ENCODE peak calls at places on chromosomes 2 and 18, in five cellular contexts. One of them, this sample, is unnamed.

GRCh38 chr2:122627388-122627787 is 871.9 kb downstream of the TSN start:
- DNase-seq in OCI-LY7: no peak
- DNase-seq in HCT116: no peak
- DNase-seq in fibroblast of lung: no peak
- DNase-seq in GM23248: peak; percentile 24
- DNase-seq in this sample: no peak

GRCh38 chr2:12262681-12263436 is 453.9 kb upstream of the TRIB2 start:
- DNase-seq in OCI-LY7: peak; percentile 5
- DNase-seq in HCT116: no peak
- DNase-seq in fibroblast of lung: peak; percentile 87
- DNase-seq in GM23248: peak; percentile 60
- DNase-seq in this sample: no peak

GRCh38 chr2:3578987-3579386 is 3.9 kb downstream of the RPS7 start:
- DNase-seq in OCI-LY7: no peak
- DNase-seq in HCT116: no peak
- DNase-seq in fibroblast of lung: no peak
- DNase-seq in GM23248: peak; percentile 47
- DNase-seq in this sample: no peak

GRCh38 chr18:67041334-67041733 is 437.4 kb upstream of the CDH19 start:
- DNase-seq in OCI-LY7: no peak
- DNase-seq in HCT116: no peak
- DNase-seq in fibroblast of lung: no peak
- DNase-seq in GM23248: no peak
- DNase-seq in this sample: no peak

GRCh38 chr2:217150236-217150635 is 290.4 kb upstream of the TNP1 start:
- DNase-seq in OCI-LY7: no peak
- DNase-seq in HCT116: no peak
- DNase-seq in fibroblast of lung: peak; percentile 91
- DNase-seq in GM23248: peak; percentile 49
- DNase-seq in this sample: no peak

GRCh38 chr2:233026211-233026813 is 6.2 kb upstream of the NEU2 start:
- DNase-seq in OCI-LY7: no peak
- DNase-seq in HCT116: no peak
- DNase-seq in fibroblast of lung: peak; percentile 59
- DNase-seq in GM23248: peak; percentile 85
- DNase-seq in this sample: peak; percentile 69

GRCh38 chr2:120548627-120549026 is 187.0 kb upstream of the GLI2 start:
- DNase-seq in OCI-LY7: no peak
- DNase-seq in HCT116: no peak
- DNase-seq in fibroblast of lung: no peak
- DNase-seq in GM23248: no peak
- DNase-seq in this sample: peak; percentile 44

GRCh38 chr2:73852020-73852419 is 23.3 kb downstream of the STAMBP start:
- DNase-seq in OCI-LY7: no peak
- DNase-seq in HCT116: peak; percentile 31
- DNase-seq in fibroblast of lung: peak; percentile 70
- DNase-seq in GM23248: peak; percentile 81
- DNase-seq in this sample: no peak

GRCh38 chr18:22167091-22167470 is 2.3 kb upstream of the GATA6 start:
- DNase-seq in OCI-LY7: no peak
- DNase-seq in HCT116: no peak
- DNase-seq in fibroblast of lung: no peak
- DNase-seq in GM23248: no peak
- DNase-seq in this sample: no peak

GRCh38 chr2:3628800-3629199 is 29.2 kb upstream of the ALLC start:
- DNase-seq in OCI-LY7: no peak
- DNase-seq in HCT116: peak; percentile 26
- DNase-seq in fibroblast of lung: no peak
- DNase-seq in GM23248: no peak
- DNase-seq in this sample: no peak

GRCh38 chr2:12326449-12327190 is 390.1 kb upstream of the TRIB2 start:
- DNase-seq in OCI-LY7: peak; percentile 27
- DNase-seq in HCT116: no peak
- DNase-seq in fibroblast of lung: no peak
- DNase-seq in GM23248: no peak
- DNase-seq in this sample: no peak

GRCh38 chr18:70380915-70381896 is 92.4 kb downstream of the SOCS6 start:
- DNase-seq in OCI-LY7: no peak
- DNase-seq in HCT116: no peak
- DNase-seq in fibroblast of lung: peak; percentile 43
- DNase-seq in GM23248: no peak
- DNase-seq in this sample: no peak

GRCh38 chr2:158984554-158985207 is 16.2 kb downstream of the TANC1 start:
- DNase-seq in OCI-LY7: no peak
- DNase-seq in HCT116: no peak
- DNase-seq in fibroblast of lung: no peak
- DNase-seq in GM23248: peak; percentile 10
- DNase-seq in this sample: no peak

GRCh38 chr18:34809697-34810096 is 99.6 kb downstream of the DTNA start:
- DNase-seq in OCI-LY7: no peak
- DNase-seq in HCT116: peak; percentile 50
- DNase-seq in fibroblast of lung: peak; percentile 63
- DNase-seq in GM23248: peak; percentile 79
- DNase-seq in this sample: no peak

GRCh38 chr2:120531365-120531764 is 185.4 kb downstream of the INHBB start:
- DNase-seq in OCI-LY7: no peak
- DNase-seq in HCT116: no peak
- DNase-seq in fibroblast of lung: peak; percentile 67
- DNase-seq in GM23248: no peak
- DNase-seq in this sample: no peak

DNA sequence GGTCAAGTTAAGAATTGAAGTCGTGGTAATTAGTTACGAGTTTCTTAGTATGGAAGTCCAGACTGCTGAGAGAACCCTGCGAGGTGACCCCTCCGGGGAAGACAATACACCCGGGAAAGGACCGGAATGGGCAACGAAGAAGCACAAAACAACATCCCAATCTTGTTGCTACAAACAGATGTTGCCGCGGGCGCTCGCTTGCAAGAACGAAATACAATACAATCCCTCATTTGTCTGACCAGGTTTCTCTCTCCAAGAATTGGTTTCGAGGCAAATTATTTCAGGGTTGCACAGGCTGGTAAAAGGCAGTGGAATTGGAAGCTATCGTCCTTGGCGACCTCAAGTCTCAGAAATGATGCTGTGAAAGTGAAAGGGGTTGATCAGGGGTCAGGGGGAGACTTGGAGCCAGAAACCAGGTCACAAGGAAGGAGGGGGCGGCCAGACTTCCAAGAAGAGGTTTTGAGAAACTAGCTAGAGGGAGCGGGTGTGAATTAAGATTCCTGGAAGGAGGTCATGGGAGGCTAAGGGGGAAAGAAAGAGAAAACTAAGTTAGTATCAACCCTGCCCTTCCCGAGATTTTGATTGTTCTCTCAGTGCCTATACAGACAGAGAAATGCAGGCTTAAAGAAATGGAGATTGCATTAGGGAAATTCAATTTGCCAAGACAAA is 401.9 kb downstream of the HRH4 start:
- DNase-seq in OCI-LY7: no peak
- DNase-seq in HCT116: no peak
- DNase-seq in fibroblast of lung: no peak
- DNase-seq in GM23248: no peak
- DNase-seq in this sample: no peak
- H3K27ac ChIP-seq in OCI-LY7: no peak overlapping the region
- H3K27ac ChIP-seq in HCT116: no peak overlapping the region
- H3K27ac ChIP-seq in fibroblast of lung: no peak overlapping the region
- H3K27ac ChIP-seq in GM23248: no peak overlapping the region
- H3K27ac ChIP-seq in this sample: no peak overlapping the region

GRCh38 chr2:134601266-134601665 is 117.5 kb downstream of the TMEM163 start:
- DNase-seq in OCI-LY7: no peak
- DNase-seq in HCT116: no peak
- DNase-seq in fibroblast of lung: no peak
- DNase-seq in GM23248: no peak
- DNase-seq in this sample: no peak

GRCh38 chr2:134603966-134604365 is 114.8 kb downstream of the TMEM163 start:
- DNase-seq in OCI-LY7: no peak
- DNase-seq in HCT116: no peak
- DNase-seq in fibroblast of lung: no peak
- DNase-seq in GM23248: no peak
- DNase-seq in this sample: no peak

GRCh38 chr2:134600208-134600607 is 118.6 kb downstream of the TMEM163 start:
- DNase-seq in OCI-LY7: no peak
- DNase-seq in HCT116: no peak
- DNase-seq in fibroblast of lung: no peak
- DNase-seq in GM23248: no peak
- DNase-seq in this sample: no peak

GRCh38 chr2:134602666-134603065 is 116.1 kb downstream of the TMEM163 start:
- DNase-seq in OCI-LY7: no peak
- DNase-seq in HCT116: no peak
- DNase-seq in fibroblast of lung: no peak
- DNase-seq in GM23248: no peak
- DNase-seq in this sample: no peak

DNA sequence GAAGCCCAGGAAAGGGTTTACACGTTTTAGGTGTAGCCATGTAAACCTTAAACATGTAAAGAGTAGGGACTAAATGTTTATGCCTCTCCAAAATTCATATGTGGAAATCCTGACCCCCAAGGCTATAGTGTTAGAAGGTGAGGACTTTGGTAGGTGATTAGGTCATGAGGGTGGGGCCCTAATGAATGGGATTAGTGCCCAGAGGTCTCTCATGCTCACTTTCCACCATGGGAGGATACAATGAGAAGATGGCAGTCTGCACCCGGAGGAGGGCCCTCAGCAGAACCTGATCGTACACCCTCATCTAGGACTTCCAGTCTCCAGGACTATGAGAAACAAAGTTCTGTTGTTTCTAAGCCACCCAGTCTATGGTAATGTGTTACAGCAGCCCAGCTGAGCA is 119.6 kb downstream of the TMEM163 start:
- DNase-seq in OCI-LY7: no peak
- DNase-seq in HCT116: no peak
- DNase-seq in fibroblast of lung: no peak
- DNase-seq in GM23248: no peak
- DNase-seq in this sample: no peak
- H3K79me2 ChIP-seq in OCI-LY7: no peaks in the 10 kb centered on the region
- H3K79me2 ChIP-seq in HCT116: no peaks in the 10 kb centered on the region
- H3K79me2 ChIP-seq in fibroblast of lung: no peaks in the 10 kb centered on the region
- H3K79me2 ChIP-seq in GM23248: no peaks in the 10 kb centered on the region
- H3K79me2 ChIP-seq in this sample: no peaks in the 10 kb centered on the region

GRCh38 chr2:214519258-214519818 is 108.5 kb downstream of the VWC2L start:
- DNase-seq in OCI-LY7: no peak
- DNase-seq in HCT116: no peak
- DNase-seq in fibroblast of lung: no peak
- DNase-seq in GM23248: no peak
- DNase-seq in this sample: no peak
- H4K20me1 ChIP-seq in OCI-LY7: no peaks in the 10 kb centered on the region
- H4K20me1 ChIP-seq in HCT116: no peaks in the 10 kb centered on the region
- H4K20me1 ChIP-seq in fibroblast of lung: no peaks in the 10 kb centered on the region
- H4K20me1 ChIP-seq in GM23248: no peaks in the 10 kb centered on the region
- H4K20me1 ChIP-seq in this sample: no peaks in the 10 kb centered on the region

GRCh38 chr2:127134833-127135830 is 28.2 kb upstream of the BIN1 start:
- DNase-seq in OCI-LY7: no peak
- DNase-seq in HCT116: no peak
- DNase-seq in fibroblast of lung: no peak
- DNase-seq in GM23248: no peak
- DNase-seq in this sample: no peak

GRCh38 chr2:127139766-127140165 is 32.8 kb upstream of the BIN1 start:
- DNase-seq in OCI-LY7: no peak
- DNase-seq in HCT116: no peak
- DNase-seq in fibroblast of lung: no peak
- DNase-seq in GM23248: no peak
- DNase-seq in this sample: peak; percentile 67

GRCh38 chr2:127137741-127138140 is 30.8 kb upstream of the BIN1 start:
- DNase-seq in OCI-LY7: no peak
- DNase-seq in HCT116: no peak
- DNase-seq in fibroblast of lung: no peak
- DNase-seq in GM23248: no peak
- DNase-seq in this sample: no peak

GRCh38 chr2:127138281-127138680 is 31.3 kb upstream of the BIN1 start:
- DNase-seq in OCI-LY7: no peak
- DNase-seq in HCT116: no peak
- DNase-seq in fibroblast of lung: no peak
- DNase-seq in GM23248: no peak
- DNase-seq in this sample: no peak

DNA sequence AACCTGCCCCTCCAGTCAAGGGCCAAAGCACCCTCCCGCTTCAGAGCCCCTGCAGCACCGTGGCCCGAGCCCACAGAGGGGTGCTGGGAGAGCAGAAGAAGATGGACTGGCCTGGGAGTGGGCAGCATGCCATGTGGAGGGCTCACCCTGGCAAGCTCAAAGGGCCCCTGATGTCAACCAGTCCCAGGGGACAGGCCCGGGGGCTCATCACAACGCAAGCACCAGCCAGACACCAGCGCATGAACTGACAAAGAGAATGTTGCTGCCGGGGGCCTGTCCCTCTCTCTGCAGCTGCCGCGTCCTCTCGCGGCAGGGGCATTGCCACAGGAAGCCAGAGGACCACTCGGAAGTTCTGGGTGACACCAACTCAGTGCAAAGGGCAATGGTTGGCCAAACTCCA is 30.3 kb upstream of the BIN1 start:
- DNase-seq in OCI-LY7: no peak
- DNase-seq in HCT116: no peak
- DNase-seq in fibroblast of lung: no peak
- DNase-seq in GM23248: no peak
- DNase-seq in this sample: no peak
- H3K27ac ChIP-seq in OCI-LY7: no peak overlapping the region
- H3K27ac ChIP-seq in HCT116: no peak overlapping the region
- H3K27ac ChIP-seq in fibroblast of lung: no peak overlapping the region
- H3K27ac ChIP-seq in GM23248: no peak overlapping the region
- H3K27ac ChIP-seq in this sample: no peak overlapping the region

GRCh38 chr18:44740000-44740399 is 59.3 kb downstream of the SETBP1 start:
- DNase-seq in OCI-LY7: no peak
- DNase-seq in HCT116: no peak
- DNase-seq in fibroblast of lung: no peak
- DNase-seq in GM23248: no peak
- DNase-seq in this sample: peak; percentile 89
- H3K79me2 ChIP-seq in OCI-LY7: no peaks in the 10 kb centered on the region
- H3K79me2 ChIP-seq in HCT116: no peaks in the 10 kb centered on the region
- H3K79me2 ChIP-seq in fibroblast of lung: no peaks in the 10 kb centered on the region
- H3K79me2 ChIP-seq in GM23248: no peaks in the 10 kb centered on the region
- H3K79me2 ChIP-seq in this sample: peaks cover 14% of the 10 kb centered on the region

DNA sequence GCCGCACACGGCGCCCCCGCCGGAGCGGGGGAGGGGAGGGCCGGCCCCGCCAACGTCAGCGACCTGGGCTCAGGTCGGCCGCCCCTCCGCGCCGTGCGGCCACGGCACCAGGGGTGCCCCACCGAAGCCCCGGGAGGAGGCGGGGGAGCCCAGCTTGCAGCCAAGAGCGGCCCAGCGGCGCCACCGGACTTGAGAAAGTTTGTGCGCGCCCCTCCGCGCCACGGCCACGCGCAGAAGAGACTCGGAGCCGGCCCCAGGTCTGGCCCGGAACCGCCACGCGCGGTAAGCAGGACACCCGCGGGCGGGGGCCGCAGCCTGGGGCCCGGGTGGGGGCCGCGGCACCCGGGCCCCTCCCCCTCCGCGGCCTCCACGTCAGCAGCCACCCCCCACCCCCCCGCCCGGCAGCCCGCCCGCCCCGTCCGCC is 43.2 kb downstream of the HDLBP start:
- DNase-seq in OCI-LY7: no peak
- DNase-seq in HCT116: no peak
- DNase-seq in fibroblast of lung: peak; percentile 21
- DNase-seq in GM23248: peak; percentile 78
- DNase-seq in this sample: peak; percentile 38
- H4K20me1 ChIP-seq in OCI-LY7: peaks cover 24% of the 10 kb centered on the region
- H4K20me1 ChIP-seq in HCT116: peaks cover 29% of the 10 kb centered on the region
- H4K20me1 ChIP-seq in fibroblast of lung: peaks cover 13% of the 10 kb centered on the region
- H4K20me1 ChIP-seq in GM23248: peaks cover 37% of the 10 kb centered on the region
- H4K20me1 ChIP-seq in this sample: peaks cover 82% of the 10 kb centered on the region

This sample was measured in PC-9.